ENCODE peak calls at places on chromosomes 1 and 21, in five cellular contexts. K is pancreas, V is mammary epithelial cell, C is NCI-H774, R is hypothalamus. Q is an unnamed sample.
A peak's percentile ranks its signal among the peaks of the same experiment; 100 is the strongest.

GRCh38 chr1:244095523-244095911 is 44.4 kb downstream of the ZBTB18 start:
- DNase-seq in C (no peak), K (no peak), V (no peak), R (no peak), Q (no peak)

GRCh38 chr21:20877976-20878375 is 120.2 kb upstream of the NCAM2 start:
- DNase-seq in R (no peak), K (no peak), V (no peak), C (no peak), Q (no peak)

GRCh38 chr1:160761886-160762285 is 22.8 kb downstream of the SLAMF7 start:
- DNase-seq in R (no peak), V (peak; percentile 73), K (no peak), C (no peak), Q (no peak)

GRCh38 chr1:23718482-23718881 is 24.8 kb upstream of the ELOA start:
- DNase-seq in C (no peak), V (no peak), K (no peak), R (no peak), Q (peak; percentile 14)

GRCh38 chr21:32317726-32318125 is 19.1 kb downstream of the MRAP start:
- DNase-seq in C (no peak), K (no peak), R (no peak), V (no peak), Q (no peak)

GRCh38 chr1:210687582-210688279 is 359.0 kb downstream of the HHAT start:
- DNase-seq in C (no peak), V (no peak), R (no peak), K (no peak), Q (no peak)

GRCh38 chr1:8089535-8090228 is 63.6 kb upstream of the ERRFI1 start:
- DNase-seq in C (no peak), V (peak; percentile 39), K (no peak), R (no peak), Q (no peak)

GRCh38 chr1:156750932-156751723 is at the start of gene HDGF:
- DNase-seq in C (peak; percentile 63), K (peak; percentile 80), V (peak; percentile 42), R (peak; percentile 57), Q (peak; percentile 40)

GRCh38 chr1:7705048-7705907 is 65.8 kb upstream of the VAMP3 start:
- DNase-seq in C (no peak), V (peak; percentile 28), R (peak; percentile 63), K (peak; percentile 41), Q (no peak)

GRCh38 chr1:163983097-163983496 is 575.9 kb upstream of the PBX1 start:
- DNase-seq in C (no peak), K (no peak), R (no peak), V (no peak), Q (no peak)

GRCh38 chr1:161402446-161402845 is 34.8 kb upstream of the CFAP126 start:
- DNase-seq in C (no peak), R (no peak), K (no peak), V (no peak), Q (no peak)

GRCh38 chr1:208577381-208577905 is 333.3 kb upstream of the PLXNA2 start:
- DNase-seq in K (no peak), R (no peak), C (no peak), V (no peak), Q (no peak)

GRCh38 chr1:227937531-227938145 is 10.1 kb downstream of the WNT9A start:
- DNase-seq in V (no peak), K (peak; percentile 3), C (no peak), R (no peak), Q (no peak)

Q was measured in NCI-H1105.